ENCODE peak calls at places on chromosome 10, in eight cellular contexts. L is WTC11; A is adipocyte; G is brain microvascular endothelial cell; N is HT-29; S is CD4-positive, CD25-positive, alpha-beta regulatory T cell; P is hippocampal formation; O is choroid plexus epithelial cell. Y is an unnamed sample.
A peak's percentile ranks its signal among the peaks of the same experiment; 100 is the strongest.

GRCh38 chr10:3333426-3333825 is 160.8 kb upstream of the PITRM1 start:
- DNase-seq in S (no peak), L (no peak), O (no peak), G (no peak), N (no peak), A (no peak), P (no peak), Y (no peak)

GRCh38 chr10:58044072-58044471 is 223.6 kb downstream of the IPMK start:
- DNase-seq in G (peak; percentile 82), N (no peak), P (no peak), O (peak; percentile 52), A (peak; percentile 35), L (no peak), S (no peak), Y (no peak)

GRCh38 chr10:5971315-5971832 is 6.0 kb downstream of the IL15RA start:
- DNase-seq in P (no peak), S (no peak), G (no peak), O (peak; percentile 57), N (peak; percentile 58), L (no peak), A (no peak), Y (no peak)

GRCh38 chr10:72588266-72588665 is 37.6 kb downstream of the MICU1 start:
- DNase-seq in L (no peak), S (no peak), O (no peak), N (no peak), P (no peak), A (no peak), G (no peak), Y (no peak)

GRCh38 chr10:21197006-21197405 is 299.9 kb upstream of the NEBL start:
- DNase-seq in S (no peak), P (no peak), N (no peak), L (no peak), G (no peak), A (no peak), O (no peak), Y (no peak)

GRCh38 chr10:123241391-123242141 is 87.4 kb downstream of the BUB3 start:
- DNase-seq in O (no peak), G (no peak), S (peak; percentile 91), A (no peak), N (no peak), P (no peak), L (no peak), Y (peak; percentile 81)

GRCh38 chr10:50937230-50937907 is 51.9 kb upstream of the A1CF start:
- DNase-seq in A (peak; percentile 81), S (no peak), P (no peak), O (peak; percentile 77), N (peak; percentile 58), L (no peak), G (peak; percentile 45), Y (no peak)

GRCh38 chr10:44379907-44380306 is 5.0 kb downstream of the CXCL12 start:
- DNase-seq in G (no peak), L (no peak), P (no peak), O (no peak), S (no peak), N (no peak), A (no peak), Y (no peak)

GRCh38 chr10:97297556-97298222 is 5.3 kb upstream of the ARHGAP19 start:
- DNase-seq in P (no peak), S (no peak), O (peak; percentile 53), L (no peak), A (no peak), N (no peak), G (peak; percentile 52), Y (no peak)

GRCh38 chr10:91632671-91633550 is at the start of gene PPP1R3C:
- DNase-seq in N (no peak), A (peak; percentile 99), L (peak; percentile 85), S (no peak), P (peak; percentile 93), O (peak; percentile 88), G (peak; percentile 77), Y (peak; percentile 11)

GRCh38 chr10:52756295-52756694 is 16.3 kb downstream of the MBL2 start:
- DNase-seq in G (peak; percentile 7), P (no peak), S (no peak), O (no peak), A (no peak), N (no peak), L (no peak), Y (no peak)

GRCh38 chr10:18658301-18658991 is 785 bp upstream of the ARL5B start:
- DNase-seq in L (no peak), O (peak; percentile 33), S (peak; percentile 8), N (peak; percentile 35), P (peak; percentile 7), G (no peak), A (peak; percentile 74), Y (peak; percentile 42)

GRCh38 chr10:113857210-113857609 is 2.7 kb downstream of the NHLRC2 start:
- DNase-seq in L (no peak), N (no peak), O (no peak), P (no peak), G (no peak), S (no peak), A (no peak), Y (no peak)

GRCh38 chr10:85657478-85658113 is 709.0 kb downstream of the GRID1 start:
- DNase-seq in L (no peak), A (no peak), G (no peak), N (no peak), S (no peak), O (no peak), P (no peak), Y (no peak)

GRCh38 chr10:101238732-101239105 is 9.5 kb upstream of the LBX1 start:
- DNase-seq in S (no peak), L (peak; percentile 55), O (peak; percentile 35), N (no peak), A (peak; percentile 41), P (no peak), G (no peak), Y (no peak)

GRCh38 chr10:95536017-95536416 is 25.2 kb downstream of the SORBS1 start:
- DNase-seq in O (peak; percentile 15), N (no peak), A (no peak), P (no peak), S (no peak), G (no peak), L (no peak), Y (no peak)

GRCh38 chr10:126336786-126337185 is 51.5 kb downstream of the ADAM12 start:
- DNase-seq in A (peak; percentile 50), O (peak; percentile 38), G (peak; percentile 43), N (no peak), L (no peak), P (no peak), S (no peak), Y (no peak)

GRCh38 chr10:121919666-121920065 is 8.2 kb downstream of the ATE1 start:
- DNase-seq in A (no peak), L (no peak), G (no peak), N (no peak), P (no peak), S (no peak), O (no peak), Y (no peak)

GRCh38 chr10:119198438-119198837 is 8.9 kb upstream of the GRK5 start:
- DNase-seq in A (no peak), G (no peak), L (peak; percentile 51), S (no peak), O (peak; percentile 47), N (peak; percentile 26), P (peak; percentile 4), Y (no peak)

GRCh38 chr10:122460891-122461293 is 461 bp upstream of the HTRA1 start:
- DNase-seq in N (no peak), G (no peak), L (no peak), A (peak; percentile 22), S (no peak), O (peak; percentile 29), P (no peak), Y (no peak)

GRCh38 chr10:14601872-14602725 is 172.6 kb downstream of the FAM107B start:
- DNase-seq in P (no peak), N (peak; percentile 72), G (peak; percentile 89), A (peak; percentile 88), L (no peak), S (peak; percentile 50), O (peak; percentile 86), Y (peak; percentile 92)

GRCh38 chr10:104353325-104354048 is at the start of gene CFAP58:
- DNase-seq in L (peak; percentile 98), O (peak; percentile 94), S (peak; percentile 83), N (peak; percentile 95), G (peak; percentile 92), A (peak; percentile 85), P (peak; percentile 81), Y (peak; percentile 87)

GRCh38 chr10:55858730-55859129 is 502.3 kb downstream of the ZWINT start:
- DNase-seq in L (no peak), G (no peak), P (no peak), O (no peak), N (no peak), A (no peak), S (no peak), Y (no peak)

GRCh38 chr10:75508814-75509306 is 77.4 kb downstream of the LRMDA start:
- DNase-seq in G (no peak), O (no peak), N (peak; percentile 14), P (no peak), S (no peak), A (no peak), L (no peak), Y (no peak)

GRCh38 chr10:73478636-73479035 is 17.2 kb downstream of the PPP3CB start:
- DNase-seq in L (no peak), A (no peak), G (no peak), S (peak; percentile 13), N (no peak), P (no peak), O (no peak), Y (no peak)